ENCODE peak calls at places on chromosomes 11 and 22, in nine cellular contexts. P is RWPE1; Z is kidney; J is naive thymus-derived CD8-positive, alpha-beta T cell; N is testis; T is GM13977; S is stimulated activated effector memory CD8-positive, alpha-beta T cell treated with anti-CD3 and anti-CD28 coated beads, Interleukin-12 subunit alpha, Interleukin-12 subunit beta, amount 100 ng/mL, for 72 hours; G is GM23338; O is activated CD4-positive, alpha-beta T cell treated with anti-CD3 and anti-CD28 coated beads for 1 hour. C is an unnamed sample.

GRCh38 chr11:40288212-40288803 is 1171.1 kb downstream of the LRRC4C start:
- DNase-seq in Z (no peak), O (no peak), G (no peak), T (no peak), S (no peak), J (no peak), P (no peak), N (no peak), C (no peak)

GRCh38 chr22:30420401-30421178 is 5.0 kb upstream of the MTFP1 start:
- DNase-seq in Z (no peak), N (no peak), G (no peak), O (no peak), T (no peak), J (no peak), P (peak), S (no peak), C (peak)

GRCh38 chr11:97557399-97557798 is 1167.6 kb downstream of the JRKL start:
- DNase-seq in N (no peak), Z (no peak), O (no peak), P (no peak), G (no peak), T (no peak), J (no peak), S (no peak), C (no peak)

GRCh38 chr11:11407065-11407737 is 54.2 kb upstream of the CSNK2A3 start:
- DNase-seq in O (no peak), N (peak), T (no peak), G (no peak), J (no peak), Z (no peak), S (no peak), P (no peak), C (no peak)

GRCh38 chr22:37176464-37177061 is 11.5 kb downstream of the C1QTNF6 start:
- DNase-seq in O (no peak), S (no peak), G (no peak), T (no peak), P (no peak), Z (peak), J (no peak), N (peak), C (no peak)

GRCh38 chr11:10076458-10077141 is 217.4 kb downstream of the SBF2 start:
- DNase-seq in T (peak), Z (no peak), S (peak), G (peak), N (peak), J (no peak), O (no peak), P (peak), C (peak)

GRCh38 chr11:27291302-27291889 is 71.6 kb downstream of the CCDC34 start:
- DNase-seq in S (no peak), N (no peak), T (no peak), Z (no peak), P (no peak), J (no peak), G (peak), O (no peak), C (peak)

GRCh38 chr11:72738199-72739141 is 13.7 kb downstream of the ARAP1 start:
- DNase-seq in J (peak), Z (peak), G (peak), O (no peak), P (peak), S (no peak), T (peak), N (peak), C (no peak)

GRCh38 chr11:63537293-63538101 is 889 bp downstream of the PLAAT4 start:
- DNase-seq in G (no peak), Z (no peak), P (no peak), J (no peak), T (no peak), S (no peak), N (peak), O (no peak), C (no peak)

GRCh38 chr11:19753451-19754041 is 40.9 kb downstream of the NAV2 start:
- DNase-seq in Z (no peak), N (no peak), P (no peak), J (no peak), O (no peak), G (peak), S (no peak), T (no peak), C (peak)

GRCh38 chr11:130522284-130522961 is 74.0 kb downstream of the ADAMTS15 start:
- DNase-seq in J (no peak), Z (peak), G (peak), S (no peak), P (peak), T (no peak), N (peak), O (no peak), C (peak)

GRCh38 chr11:2584812-2585565 is 114.8 kb downstream of the KCNQ1OT1 start:
- DNase-seq in O (peak), Z (peak), T (no peak), P (no peak), G (no peak), S (peak), J (no peak), N (peak), C (no peak)

GRCh38 chr22:47553436-47553835 is 791.0 kb downstream of the TBC1D22A start:
- DNase-seq in N (no peak), P (no peak), S (no peak), O (no peak), T (no peak), G (no peak), J (no peak), Z (no peak), C (no peak)

GRCh38 chr11:132772712-132773545 is 759.4 kb downstream of the OPCML start:
- DNase-seq in Z (no peak), N (no peak), P (no peak), S (no peak), J (no peak), G (no peak), T (no peak), O (no peak), C (no peak)

GRCh38 chr11:67507242-67507890 is 596 bp downstream of the CDK2AP2 start:
- DNase-seq in G (peak), J (no peak), P (peak), S (no peak), N (peak), T (no peak), O (no peak), Z (no peak), C (no peak)

GRCh38 chr11:103659138-103659734 is 377.2 kb upstream of the DDI1 start:
- DNase-seq in J (no peak), G (peak), Z (no peak), T (no peak), P (peak), N (no peak), O (no peak), S (no peak), C (peak)

GRCh38 chr11:10930224-10930960 is 72.5 kb upstream of the ZBED5 start:
- DNase-seq in O (no peak), J (no peak), N (peak), G (peak), S (no peak), P (peak), T (peak), Z (no peak), C (no peak)

GRCh38 chr22:21450320-21450831 is 16.8 kb upstream of the TMEM191C start:
- DNase-seq in Z (peak), P (no peak), O (peak), G (peak), N (peak), S (no peak), T (no peak), J (no peak), C (no peak)

GRCh38 chr22:22060200-22061084 is 77.9 kb upstream of the TOP3B start:
- DNase-seq in P (peak), O (no peak), T (peak), N (peak), G (peak), S (peak), Z (no peak), J (peak), C (peak)

GRCh38 chr11:46236918-46237247 is 40.6 kb upstream of the CREB3L1 start:
- DNase-seq in G (no peak), P (no peak), J (no peak), Z (no peak), T (no peak), N (no peak), O (no peak), S (no peak), C (no peak)

GRCh38 chr11:103953797-103954495 is 82.5 kb upstream of the DDI1 start:
- DNase-seq in T (no peak), P (no peak), S (no peak), J (no peak), G (no peak), Z (no peak), O (no peak), N (no peak), C (no peak)

GRCh38 chr11:128615076-128615475 is 27.7 kb upstream of the ETS1 start:
- DNase-seq in P (no peak), G (no peak), S (no peak), Z (no peak), T (no peak), O (no peak), J (no peak), N (no peak), C (no peak)

GRCh38 chr22:45462034-45462655 is 40.5 kb upstream of the FBLN1 start:
- DNase-seq in P (no peak), O (no peak), T (no peak), Z (no peak), N (no peak), S (no peak), J (no peak), G (peak), C (no peak)

GRCh38 chr11:46352063-46352841 is 5.0 kb downstream of the DGKZ start:
- DNase-seq in P (no peak), G (peak), J (peak), O (peak), Z (peak), N (peak), T (no peak), S (peak), C (peak)

GRCh38 chr11:64086263-64086938 is 50.7 kb downstream of the FLRT1 start:
- DNase-seq in S (no peak), G (no peak), N (peak), J (no peak), O (no peak), T (no peak), P (no peak), Z (no peak), C (no peak)

GRCh38 chr11:4393209-4394196 is at the start of gene TRIM21:
- DNase-seq in J (peak), P (peak), Z (peak), T (peak), O (peak), N (peak), S (peak), G (peak), C (peak)

GRCh38 chr22:27022256-27022655 is 364.9 kb downstream of the MIAT start:
- DNase-seq in Z (no peak), T (no peak), J (no peak), G (no peak), S (no peak), P (no peak), O (no peak), N (no peak), C (peak)

GRCh38 chr22:22072169-22072836 is 89.7 kb upstream of the TOP3B start:
- DNase-seq in S (no peak), J (no peak), N (no peak), T (no peak), O (no peak), P (no peak), Z (no peak), G (no peak), C (no peak)

GRCh38 chr11:16993495-16993894 is 20.7 kb downstream of the PLEKHA7 start:
- DNase-seq in G (no peak), P (no peak), J (no peak), O (no peak), T (no peak), N (no peak), S (no peak), Z (no peak), C (no peak)

GRCh38 chr22:47618611-47619010 is 856.2 kb downstream of the TBC1D22A start:
- DNase-seq in P (no peak), J (no peak), Z (no peak), N (no peak), G (no peak), S (no peak), O (no peak), T (no peak), C (no peak)

GRCh38 chr22:37753746-37754145 is 54.0 kb upstream of the GCAT start:
- DNase-seq in J (no peak), O (no peak), G (no peak), T (no peak), Z (no peak), N (no peak), P (no peak), S (no peak), C (peak)

GRCh38 chr11:72720047-72720446 is 32.2 kb downstream of the ARAP1 start:
- DNase-seq in T (no peak), O (no peak), P (no peak), J (no peak), G (no peak), Z (peak), N (peak), S (no peak), C (no peak)

GRCh38 chr22:23222875-23223565 is 42.7 kb downstream of the BCR start:
- DNase-seq in P (no peak), T (no peak), S (no peak), O (no peak), G (no peak), N (no peak), J (no peak), Z (no peak), C (no peak)

GRCh38 chr11:10654211-10655150 is 39.1 kb downstream of the IRAG1 start:
- DNase-seq in J (peak), S (no peak), Z (no peak), T (peak), P (peak), G (peak), O (no peak), N (no peak), C (peak)

C was measured in Calu3.